ENCODE peak calls at places on chromosomes 16 and 17, in nine cellular contexts. D is mammary epithelial cell; P is amniotic stem cell; E is colonic mucosa; K is CD8-positive, alpha-beta memory T cell; T is type B pancreatic cell; N is activated gamma-delta T cell treated with Interleukin-2 at 50 U/mL for 16 hours; C is stimulated activated naive CD4-positive, alpha-beta T cell; G is NCI-H345. R is an unnamed sample.

GRCh38 chr17:37107406-37108083 is 158.8 kb downstream of the AATF start:
- DNase-seq in P (no peak), N (no peak), C (no peak), G (no peak), T (no peak), K (no peak), E (no peak), D (peak), R (no peak)

GRCh38 chr16:22764662-22765302 is 49.2 kb upstream of the HS3ST2 start:
- DNase-seq in K (no peak), G (no peak), T (no peak), E (no peak), D (no peak), N (no peak), P (no peak), C (no peak), R (no peak)

GRCh38 chr16:82093901-82094300 is 58.8 kb downstream of the HSD17B2 start:
- DNase-seq in E (no peak), C (no peak), T (no peak), G (no peak), D (peak), P (no peak), K (no peak), N (no peak), R (no peak)

GRCh38 chr17:31758646-31759045 is 100.4 kb downstream of the COPRS start:
- DNase-seq in D (no peak), P (no peak), K (no peak), T (no peak), G (no peak), E (no peak), N (no peak), C (no peak), R (no peak)

GRCh38 chr17:47978324-47978723 is 7.4 kb downstream of the CDK5RAP3 start:
- DNase-seq in E (no peak), C (peak), N (peak), D (peak), P (peak), T (peak), G (peak), K (peak), R (no peak)

GRCh38 chr16:17412221-17412620 is 58.5 kb downstream of the XYLT1 start:
- DNase-seq in E (no peak), T (no peak), N (no peak), K (no peak), D (no peak), P (no peak), G (no peak), C (no peak), R (no peak)

GRCh38 chr17:30113213-30113612 is 3.4 kb upstream of the NSRP1 start:
- DNase-seq in P (no peak), E (peak), G (peak), D (peak), C (no peak), T (no peak), K (no peak), N (no peak), R (no peak)

GRCh38 chr17:6347776-6348175 is 87.1 kb downstream of the AIPL1 start:
- DNase-seq in T (peak), N (no peak), C (no peak), E (no peak), G (no peak), P (no peak), K (no peak), D (no peak), R (no peak)

GRCh38 chr16:22318690-22319358 is 21.6 kb downstream of the POLR3E start:
- DNase-seq in C (peak), D (peak), K (peak), G (no peak), P (no peak), N (peak), E (peak), T (peak), R (no peak)

GRCh38 chr17:52470553-52470952 is 312.0 kb upstream of the CA10 start:
- DNase-seq in E (no peak), D (no peak), T (no peak), G (no peak), N (no peak), C (no peak), P (no peak), K (no peak), R (no peak)

GRCh38 chr17:50423553-50424159 is 2.4 kb upstream of the ACSF2 start:
- DNase-seq in P (no peak), K (no peak), N (no peak), D (peak), T (no peak), G (no peak), E (no peak), C (no peak), R (peak)

GRCh38 chr17:34146440-34147043 is 108.5 kb upstream of the CCL2 start:
- DNase-seq in K (peak), D (no peak), E (peak), T (no peak), C (peak), N (peak), P (no peak), G (peak), R (no peak)

GRCh38 chr16:88568710-88569613 is 1.2 kb upstream of the ZC3H18 start:
- DNase-seq in K (no peak), G (no peak), T (no peak), N (no peak), E (no peak), P (no peak), D (no peak), C (no peak), R (no peak)

GRCh38 chr17:34511931-34512330 is 67.5 kb upstream of the TMEM132E start:
- DNase-seq in G (no peak), P (no peak), D (no peak), N (no peak), T (no peak), C (no peak), E (no peak), K (no peak), R (no peak)

GRCh38 chr17:81859906-81860755 is at the start of gene P4HB:
- DNase-seq in C (no peak), N (no peak), K (no peak), D (no peak), E (no peak), P (no peak), G (no peak), T (no peak), R (peak)

GRCh38 chr16:12435730-12436129 is 368.0 kb downstream of the CPPED1 start:
- DNase-seq in T (no peak), P (no peak), E (no peak), N (no peak), D (no peak), C (no peak), K (no peak), G (no peak), R (no peak)

GRCh38 chr17:67139784-67140665 is 95.7 kb downstream of the CACNG1 start:
- DNase-seq in K (no peak), D (peak), E (no peak), P (no peak), C (no peak), N (no peak), G (no peak), T (no peak), R (no peak)